ENCODE peak calls at places on chromosome 5, in ten cellular contexts. N, C, J, K, E, V, Y, A, G and I are unnamed samples.

GRCh38 chr5:96855041-96855872 is 21.0 kb upstream of the ERAP2 start:
- DNase-seq in N (no peak), C (no peak), J (no peak), K (no peak), E (no peak), V (no peak), Y (no peak), A (no peak), G (no peak), I (peak)

GRCh38 chr5:132457371-132458225 is 33.0 kb downstream of the IRF1 start:
- DNase-seq in N (no peak), C (peak), J (peak), K (no peak), E (no peak), V (no peak), Y (peak), A (no peak), G (peak), I (peak)

GRCh38 chr5:134022333-134022732 is 17.6 kb upstream of the VDAC1 start:
- DNase-seq in N (no peak), C (no peak), J (no peak), K (no peak), E (no peak), V (no peak), Y (no peak), A (no peak), G (no peak), I (no peak)

GRCh38 chr5:139543423-139543991 is 17.6 kb upstream of the UBE2D2 start:
- DNase-seq in N (no peak), C (no peak), J (peak), K (peak), E (peak), V (peak), Y (peak), A (peak), G (peak), I (peak)

GRCh38 chr5:102778478-102778877 is 23.4 kb downstream of the PAM start:
- DNase-seq in N (no peak), C (peak), J (peak), K (no peak), E (no peak), V (no peak), Y (no peak), A (no peak), G (no peak), I (peak)

GRCh38 chr5:59174248-59174844 is 591.5 kb downstream of the RAB3C start:
- DNase-seq in N (no peak), C (peak), J (peak), K (no peak), E (no peak), V (peak), Y (no peak), A (peak), G (no peak), I (peak)

GRCh38 chr5:176743136-176743827 is 67.1 kb upstream of the UNC5A start:
- DNase-seq in N (no peak), C (no peak), J (no peak), K (peak), E (peak), V (peak), Y (no peak), A (no peak), G (no peak), I (no peak)

GRCh38 chr5:65924366-65925093 is 1.8 kb upstream of the ERBIN start:
- DNase-seq in N (no peak), C (no peak), J (no peak), K (no peak), E (no peak), V (peak), Y (no peak), A (no peak), G (no peak), I (peak)

GRCh38 chr5:7802855-7803254 is 48.1 kb downstream of the CFAP90 start:
- DNase-seq in N (no peak), C (no peak), J (no peak), K (no peak), E (no peak), V (no peak), Y (no peak), A (no peak), G (peak), I (no peak)

GRCh38 chr5:147887026-147887627 is 8.6 kb downstream of the SCGB3A2 start:
- DNase-seq in N (no peak), C (no peak), J (peak), K (no peak), E (peak), V (peak), Y (no peak), A (no peak), G (no peak), I (peak)

GRCh38 chr5:25850581-25850980 is 1187.8 kb downstream of the CDH9 start:
- DNase-seq in N (no peak), C (no peak), J (no peak), K (peak), E (no peak), V (peak), Y (no peak), A (no peak), G (no peak), I (no peak)

GRCh38 chr5:119828536-119828935 is 199.2 kb downstream of the FAM170A start:
- DNase-seq in N (no peak), C (no peak), J (no peak), K (no peak), E (no peak), V (no peak), Y (no peak), A (no peak), G (no peak), I (no peak)

GRCh38 chr5:180784497-180785097 is 18.0 kb downstream of the MGAT1 start:
- DNase-seq in N (no peak), C (peak), J (peak), K (peak), E (peak), V (peak), Y (peak), A (peak), G (peak), I (peak)

GRCh38 chr5:107526263-107526937 is 144.3 kb downstream of the EFNA5 start:
- DNase-seq in N (no peak), C (no peak), J (peak), K (no peak), E (no peak), V (no peak), Y (no peak), A (no peak), G (no peak), I (peak)

GRCh38 chr5:54257366-54258118 is 52.8 kb downstream of the ARL15 start:
- DNase-seq in N (no peak), C (no peak), J (no peak), K (no peak), E (no peak), V (no peak), Y (no peak), A (no peak), G (no peak), I (no peak)

GRCh38 chr5:155947394-155948062 is 379.4 kb upstream of the SGCD start:
- DNase-seq in N (no peak), C (no peak), J (no peak), K (no peak), E (no peak), V (no peak), Y (no peak), A (no peak), G (no peak), I (no peak)

GRCh38 chr5:155941340-155941739 is 385.6 kb upstream of the SGCD start:
- DNase-seq in N (no peak), C (no peak), J (no peak), K (no peak), E (no peak), V (no peak), Y (no peak), A (no peak), G (no peak), I (no peak)

GRCh38 chr5:155938051-155938450 is 388.9 kb upstream of the SGCD start:
- DNase-seq in N (no peak), C (no peak), J (no peak), K (no peak), E (no peak), V (no peak), Y (no peak), A (no peak), G (no peak), I (no peak)

GRCh38 chr5:155943516-155944407 is 383.2 kb upstream of the SGCD start:
- DNase-seq in N (no peak), C (no peak), J (peak), K (peak), E (peak), V (peak), Y (no peak), A (no peak), G (peak), I (peak)
- TF ChIP-seq CTCF in N (no peak), C (peak), J (peak), K (peak), E (peak), V (peak), Y (peak), A (peak), G (peak), I (peak)

DNA sequence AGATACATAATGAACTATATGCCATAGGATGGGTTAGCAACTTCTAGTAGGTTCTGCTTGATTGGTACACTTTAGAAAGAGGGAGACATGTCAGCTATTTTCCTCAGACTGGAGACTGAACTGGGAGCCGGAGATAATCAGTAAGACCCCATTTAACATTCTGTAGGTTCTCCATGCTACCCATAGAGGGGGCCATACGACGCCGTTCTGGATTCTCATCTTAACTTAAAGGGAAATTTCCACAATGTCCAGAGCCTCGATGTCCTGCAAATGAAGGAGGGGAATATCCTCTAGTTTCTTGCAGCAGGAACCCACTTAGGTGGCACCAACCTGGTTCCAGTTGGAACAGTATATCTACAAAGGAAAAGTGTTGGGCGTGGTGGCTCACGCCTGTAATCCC is 22.3 kb upstream of the NPM1 start:
- DNase-seq in N (no peak), C (no peak), J (peak), K (peak), E (peak), V (peak), Y (no peak), A (no peak), G (no peak), I (peak)
- TF ChIP-seq CTCF in N (no peak), C (peak), J (peak), K (peak), E (peak), V (peak), Y (no peak), A (no peak), G (no peak), I (peak)

GRCh38 chr5:64873441-64873840 is 104.7 kb downstream of the CWC27 start:
- DNase-seq in N (no peak), C (no peak), J (no peak), K (no peak), E (no peak), V (no peak), Y (no peak), A (no peak), G (no peak), I (no peak)

GRCh38 chr5:64874753-64875152 is 106.0 kb downstream of the CWC27 start:
- DNase-seq in N (no peak), C (no peak), J (no peak), K (no peak), E (no peak), V (no peak), Y (no peak), A (no peak), G (no peak), I (no peak)

GRCh38 chr5:64876203-64876602 is 107.5 kb downstream of the CWC27 start:
- DNase-seq in N (no peak), C (no peak), J (no peak), K (no peak), E (no peak), V (no peak), Y (no peak), A (no peak), G (no peak), I (no peak)

GRCh38 chr5:64869419-64869818 is 100.7 kb downstream of the CWC27 start:
- DNase-seq in N (no peak), C (peak), J (peak), K (no peak), E (no peak), V (peak), Y (no peak), A (no peak), G (no peak), I (peak)

DNA sequence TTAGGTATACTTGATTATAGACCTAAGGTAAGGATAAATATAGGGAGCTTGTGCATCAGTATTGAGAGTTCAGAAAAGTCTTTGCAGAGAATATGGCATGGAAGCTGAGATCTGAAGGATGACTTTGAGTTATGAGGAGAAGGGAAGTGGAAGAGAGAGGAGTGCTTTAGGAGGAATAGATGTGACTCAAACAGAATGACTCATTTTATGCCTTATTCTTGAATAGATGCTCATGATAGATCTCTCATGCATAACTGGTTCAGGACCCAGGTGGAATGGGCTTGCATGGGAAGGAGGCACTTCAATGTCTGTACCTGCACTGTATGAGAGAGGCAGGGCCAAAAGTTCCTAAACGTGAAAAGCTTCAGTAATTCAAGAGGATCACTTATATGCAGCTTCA is 103.3 kb downstream of the CWC27 start:
- DNase-seq in N (no peak), C (no peak), J (no peak), K (no peak), E (no peak), V (no peak), Y (no peak), A (no peak), G (no peak), I (no peak)
- TF ChIP-seq CTCF in N (no peak), C (no peak), J (no peak), K (no peak), E (no peak), V (no peak), Y (no peak), A (no peak), G (no peak), I (no peak)

GRCh38 chr5:72397836-72398235 is 77.7 kb downstream of the PTCD2 start:
- DNase-seq in N (no peak), C (no peak), J (no peak), K (no peak), E (no peak), V (peak), Y (no peak), A (no peak), G (no peak), I (no peak)

GRCh38 chr5:72392326-72392733 is 72.2 kb downstream of the PTCD2 start:
- DNase-seq in N (no peak), C (peak), J (no peak), K (no peak), E (no peak), V (no peak), Y (no peak), A (no peak), G (no peak), I (peak)

GRCh38 chr5:72390836-72391235 is 70.7 kb downstream of the PTCD2 start:
- DNase-seq in N (no peak), C (no peak), J (no peak), K (no peak), E (no peak), V (no peak), Y (no peak), A (no peak), G (no peak), I (no peak)

GRCh38 chr5:72394688-72395087 is 74.5 kb downstream of the PTCD2 start:
- DNase-seq in N (no peak), C (no peak), J (no peak), K (no peak), E (peak), V (peak), Y (no peak), A (no peak), G (no peak), I (no peak)
- TF ChIP-seq CTCF in N (no peak), C (peak), J (peak), K (peak), E (peak), V (peak), Y (peak), A (no peak), G (peak), I (peak)